ENCODE peak calls at places on chromosome 16, in six cellular contexts. P is HTR-8/SVneo; H is CD4-positive, CD25-positive, alpha-beta regulatory T cell; A is cardiac muscle cell; W is Kasumi-1; X is islet precursor cell. Y is an unnamed sample.

GRCh38 chr16:46711106-46711769 is 21.8 kb downstream of the ORC6 start:
- DNase-seq in P (no peak), H (no peak), A (no peak), W (no peak), X (no peak), Y (no peak)

GRCh38 chr16:19515765-19516164 is 6.1 kb downstream of the GDE1 start:
- DNase-seq in P (no peak), H (no peak), A (no peak), W (no peak), X (no peak), Y (no peak)

GRCh38 chr16:85119333-85120005 is 7.2 kb upstream of the CIBAR2 start:
- DNase-seq in P (no peak), H (no peak), A (no peak), W (no peak), X (no peak), Y (no peak)

GRCh38 chr16:61323456-61323855 is 712.8 kb downstream of the CDH8 start:
- DNase-seq in P (no peak), H (no peak), A (no peak), W (no peak), X (peak), Y (no peak)

GRCh38 chr16:84999200-84999599 is 12.1 kb downstream of the ZDHHC7 start:
- DNase-seq in P (no peak), H (no peak), A (no peak), W (no peak), X (no peak), Y (no peak)

GRCh38 chr16:67150058-67150832 is 553 bp downstream of the B3GNT9 start:
- DNase-seq in P (no peak), H (no peak), A (peak), W (no peak), X (peak), Y (peak)

GRCh38 chr16:11835891-11836652 is 15.3 kb downstream of the RSL1D1 start:
- DNase-seq in P (no peak), H (no peak), A (peak), W (no peak), X (peak), Y (no peak)

GRCh38 chr16:90034504-90034903 is 15.2 kb upstream of the DBNDD1 start:
- DNase-seq in P (no peak), H (no peak), A (no peak), W (no peak), X (no peak), Y (no peak)

GRCh38 chr16:30977502-30977901 is 7.5 kb upstream of the HSD3B7 start:
- DNase-seq in P (no peak), H (no peak), A (no peak), W (no peak), X (no peak), Y (no peak)

GRCh38 chr16:22186517-22186916 is 19.6 kb upstream of the EEF2K start:
- DNase-seq in P (no peak), H (no peak), A (no peak), W (no peak), X (peak), Y (no peak)

GRCh38 chr16:54194008-54194731 is 92.4 kb downstream of the IRX3 start:
- DNase-seq in P (no peak), H (no peak), A (peak), W (no peak), X (no peak), Y (no peak)

GRCh38 chr16:73176577-73177013 is 128.7 kb upstream of the ZFHX3 start:
- DNase-seq in P (peak), H (no peak), A (peak), W (no peak), X (peak), Y (peak)

GRCh38 chr16:67092227-67092626 is 17.5 kb upstream of the PHAF1 start:
- DNase-seq in P (no peak), H (no peak), A (no peak), W (no peak), X (no peak), Y (no peak)

GRCh38 chr16:1645914-1646525 is 32.1 kb upstream of the JPT2 start:
- DNase-seq in P (no peak), H (peak), A (no peak), W (peak), X (no peak), Y (no peak)

GRCh38 chr16:81973737-81974136 is 37.5 kb downstream of the SDR42E1 start:
- DNase-seq in P (no peak), H (no peak), A (no peak), W (no peak), X (no peak), Y (no peak)

GRCh38 chr16:82926500-82926899 is 299.7 kb downstream of the CDH13 start:
- DNase-seq in P (no peak), H (no peak), A (no peak), W (no peak), X (no peak), Y (no peak)

GRCh38 chr16:84643677-84644076 is 4.6 kb upstream of the KLHL36 start:
- DNase-seq in P (no peak), H (no peak), A (no peak), W (no peak), X (no peak), Y (no peak)

GRCh38 chr16:23823475-23824407 is 12.0 kb upstream of the PRKCB start:
- DNase-seq in P (no peak), H (no peak), A (no peak), W (no peak), X (no peak), Y (no peak)

GRCh38 chr16:77359065-77359502 is 75.8 kb downstream of the ADAMTS18 start:
- DNase-seq in P (no peak), H (no peak), A (no peak), W (no peak), X (peak), Y (no peak)

GRCh38 chr16:67147437-67148140 is 3.2 kb downstream of the B3GNT9 start:
- DNase-seq in P (no peak), H (no peak), A (no peak), W (no peak), X (peak), Y (no peak)

Y was measured in RKO.